ENCODE peak calls at places on chromosomes 5 and 9, in four cellular contexts. S is K562, F is H1, I is IMR-90. T is an unnamed sample.

GRCh38 chr5:146832985-146833732 is 45.4 kb downstream of the PPP2R2B start:
- DNase-seq in S (no peak), F (no peak), I (no peak), T (no peak)

GRCh38 chr9:89367726-89368437 is 49.6 kb downstream of the SECISBP2 start:
- DNase-seq in S (no peak), F (no peak), I (no peak), T (no peak)

GRCh38 chr5:22258139-22258538 is 595.0 kb downstream of the CDH12 start:
- DNase-seq in S (no peak), F (no peak), I (no peak), T (no peak)

GRCh38 chr5:96572864-96573512 is 89.2 kb upstream of the CAST start:
- DNase-seq in S (no peak), F (no peak), I (peak), T (peak)

GRCh38 chr9:116855881-116856662 is 169.0 kb downstream of the TRIM32 start:
- DNase-seq in S (no peak), F (no peak), I (no peak), T (no peak)

GRCh38 chr5:112933651-112934365 is 11.8 kb upstream of the REEP5 start:
- DNase-seq in S (no peak), F (no peak), I (peak), T (no peak)

GRCh38 chr5:180305481-180305880 is 13.6 kb upstream of the MAPK9 start:
- DNase-seq in S (no peak), F (no peak), I (no peak), T (no peak)

GRCh38 chr5:112418412-112419049 is 546 bp downstream of the EPB41L4A start:
- DNase-seq in S (no peak), F (no peak), I (no peak), T (no peak)

GRCh38 chr5:41835625-41836024 is 34.6 kb downstream of the OXCT1 start:
- DNase-seq in S (no peak), F (no peak), I (peak), T (peak)

GRCh38 chr5:39253211-39253610 is 33.8 kb upstream of the FYB1 start:
- DNase-seq in S (no peak), F (no peak), I (peak), T (no peak)

GRCh38 chr9:134488251-134488900 is 153.2 kb upstream of the COL5A1 start:
- DNase-seq in S (no peak), F (no peak), I (no peak), T (no peak)

GRCh38 chr9:86600291-86600690 is 246.1 kb upstream of the TUT7 start:
- DNase-seq in S (no peak), F (no peak), I (peak), T (no peak)

GRCh38 chr9:34993502-34994428 is 4.2 kb downstream of the DNAJB5 start:
- DNase-seq in S (no peak), F (no peak), I (peak), T (peak)

GRCh38 chr9:84970432-84970831 is 300.9 kb downstream of the NTRK2 start:
- DNase-seq in S (no peak), F (no peak), I (no peak), T (no peak)

GRCh38 chr9:13088734-13089427 is 190.6 kb downstream of the MPDZ start:
- DNase-seq in S (peak), F (peak), I (peak), T (peak)

GRCh38 chr9:101536351-101536750 is 2.7 kb downstream of the RNF20 start:
- DNase-seq in S (no peak), F (no peak), I (peak), T (no peak)

GRCh38 chr9:78292026-78292425 is 4.9 kb upstream of the PSAT1 start:
- DNase-seq in S (no peak), F (no peak), I (no peak), T (no peak)

GRCh38 chr5:143008809-143009521 is 238.8 kb downstream of the ARHGAP26 start:
- DNase-seq in S (no peak), F (no peak), I (peak), T (peak)

GRCh38 chr9:109244179-109245132 is 76.4 kb downstream of the EPB41L4B start:
- DNase-seq in S (peak), F (peak), I (peak), T (peak)

GRCh38 chr9:107425110-107426025 is 64.2 kb downstream of the KLF4 start:
- DNase-seq in S (peak), F (peak), I (peak), T (no peak)

GRCh38 chr5:60287174-60287771 is 393.7 kb upstream of the PDE4D start:
- DNase-seq in S (peak), F (peak), I (peak), T (peak)

GRCh38 chr5:109141499-109142200 is 268.1 kb downstream of the PJA2 start:
- DNase-seq in S (peak), F (no peak), I (peak), T (no peak)

GRCh38 chr5:172616730-172617129 is 24.3 kb upstream of the NEURL1B start:
- DNase-seq in S (no peak), F (no peak), I (peak), T (no peak)

GRCh38 chr9:112012026-112012902 is 115.7 kb downstream of the UGCG start:
- DNase-seq in S (no peak), F (no peak), I (peak), T (peak)

GRCh38 chr5:167643616-167644015 is 647.8 kb upstream of the WWC1 start:
- DNase-seq in S (no peak), F (no peak), I (no peak), T (no peak)

GRCh38 chr5:173686950-173687349 is 70.5 kb upstream of the BOD1 start:
- DNase-seq in S (no peak), F (no peak), I (no peak), T (no peak)

DNA sequence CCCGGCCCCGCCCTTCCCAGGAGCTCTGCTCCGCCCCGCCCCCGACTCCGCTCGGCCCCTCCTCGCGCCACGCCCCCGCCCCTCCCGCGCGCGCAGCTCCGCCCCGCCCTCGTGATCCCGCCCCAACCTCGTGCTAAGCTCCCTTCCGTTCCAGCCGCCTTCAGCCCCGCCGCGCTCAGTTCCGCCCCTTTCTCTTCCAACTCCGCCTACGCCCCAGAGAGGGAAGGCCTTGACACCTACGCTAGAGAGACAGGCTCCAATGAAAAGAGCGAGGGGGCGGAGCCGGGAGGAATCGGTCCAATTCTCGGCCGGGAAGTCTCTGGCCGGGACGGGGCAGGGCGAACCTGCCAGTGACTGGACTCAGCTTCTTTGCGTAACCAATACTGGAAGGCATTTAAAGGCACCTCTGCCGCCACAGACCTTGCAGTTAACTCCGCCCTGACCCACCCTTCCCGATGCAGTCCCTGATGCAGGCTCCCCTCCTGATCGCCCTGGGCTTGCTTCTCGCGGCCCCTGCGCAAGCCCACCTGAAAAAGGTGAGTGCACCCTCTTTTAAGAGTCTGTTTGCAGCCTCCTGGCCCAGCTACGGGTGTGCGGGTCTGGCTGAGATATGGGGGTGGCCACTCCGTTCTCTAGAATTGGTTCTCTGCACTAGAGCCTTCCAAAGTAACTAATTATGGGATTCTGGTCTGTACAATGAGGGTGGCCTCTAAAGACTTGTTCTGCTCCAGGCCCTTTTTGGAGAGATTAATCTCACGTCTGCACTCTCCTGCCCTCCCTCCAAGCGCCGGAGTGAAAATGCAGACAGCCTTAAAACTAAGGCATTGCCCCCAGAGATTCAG is at the start of gene GM2A:
- DNase-seq in S (peak), F (peak), I (peak), T (peak)
- TF ChIP-seq POLR2A in S (peak), F (no peak), I (peak), T (peak)

GRCh38 chr9:76652894-76653293 is 111.3 kb upstream of the PCA3 start:
- DNase-seq in S (no peak), F (no peak), I (peak), T (no peak)

GRCh38 chr9:76654051-76654461 is 110.2 kb upstream of the PCA3 start:
- DNase-seq in S (no peak), F (no peak), I (no peak), T (no peak)

GRCh38 chr9:76650692-76651091 is 113.5 kb upstream of the PCA3 start:
- DNase-seq in S (no peak), F (no peak), I (no peak), T (no peak)

GRCh38 chr9:76649894-76650293 is 114.3 kb upstream of the PCA3 start:
- DNase-seq in S (no peak), F (no peak), I (no peak), T (no peak)

DNA sequence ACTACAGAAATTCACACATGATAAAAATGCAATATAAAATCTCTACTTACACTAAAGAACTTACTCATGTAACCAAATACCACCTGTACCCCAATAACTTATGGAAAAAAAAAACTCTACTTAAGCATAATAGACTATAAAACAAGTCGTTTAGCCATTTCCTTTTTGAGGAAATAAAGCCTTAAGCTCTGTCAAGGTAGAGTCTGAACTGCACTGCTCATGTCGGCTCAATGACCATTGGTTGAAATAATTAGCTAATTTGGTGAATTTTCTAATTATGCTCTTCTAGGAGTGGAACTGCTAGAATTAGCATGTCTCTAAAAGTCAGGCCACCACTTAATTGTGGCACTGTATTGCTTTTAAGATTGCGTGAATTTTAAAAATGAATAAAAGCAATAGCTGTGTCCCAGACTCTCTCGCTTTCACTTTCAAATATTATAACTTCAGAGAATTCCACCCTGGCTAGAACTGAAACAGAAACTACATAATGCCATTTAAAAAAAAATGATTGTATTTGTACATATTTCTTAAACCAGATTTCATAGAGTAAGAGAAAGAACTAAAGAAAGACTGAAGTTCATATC is 113.0 kb upstream of the PCA3 start:
- DNase-seq in S (no peak), F (no peak), I (no peak), T (no peak)
- TF ChIP-seq POLR2A in S (no peak), F (no peak), I (no peak), T (no peak)

DNA sequence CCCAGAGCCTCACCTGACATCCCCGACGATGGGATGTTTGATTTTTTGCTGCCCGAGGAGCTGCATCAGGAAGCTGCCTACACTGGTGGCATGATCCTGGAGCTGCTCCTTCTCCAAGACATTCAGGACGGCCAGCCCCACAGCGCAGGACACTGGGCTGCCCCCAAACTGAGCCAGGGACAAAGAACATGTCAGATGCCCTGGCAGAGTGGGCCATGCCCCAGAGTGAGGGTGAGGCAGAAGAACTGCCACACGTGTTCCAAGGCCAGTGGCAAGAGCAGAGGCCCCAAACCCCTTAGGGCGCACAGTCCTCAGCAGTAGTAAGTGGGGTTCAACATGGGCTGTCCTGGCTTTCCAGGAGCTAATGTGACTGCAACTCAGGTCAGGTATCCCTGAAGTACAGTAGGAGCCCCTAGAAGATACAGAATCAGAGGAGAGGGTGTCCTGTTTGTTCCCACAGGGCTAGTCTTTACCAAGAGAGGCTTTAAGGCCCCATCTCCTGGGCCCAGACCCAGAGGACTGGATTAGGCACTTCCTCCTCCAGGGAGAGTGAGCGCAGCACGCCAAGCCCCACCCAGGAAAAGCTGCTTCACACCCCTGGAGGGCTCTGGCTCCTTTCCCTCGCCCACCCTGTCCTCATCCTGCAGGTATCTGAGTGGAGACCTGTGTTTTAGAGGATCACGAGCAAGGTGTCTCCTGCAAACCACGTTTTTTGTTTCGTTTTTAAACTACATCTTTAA is 11.1 kb downstream of the HNRNPAB start:
- DNase-seq in S (no peak), F (no peak), I (no peak), T (no peak)
- TF ChIP-seq POLR2A in S (peak), F (peak), I (no peak), T (no peak)

DNA sequence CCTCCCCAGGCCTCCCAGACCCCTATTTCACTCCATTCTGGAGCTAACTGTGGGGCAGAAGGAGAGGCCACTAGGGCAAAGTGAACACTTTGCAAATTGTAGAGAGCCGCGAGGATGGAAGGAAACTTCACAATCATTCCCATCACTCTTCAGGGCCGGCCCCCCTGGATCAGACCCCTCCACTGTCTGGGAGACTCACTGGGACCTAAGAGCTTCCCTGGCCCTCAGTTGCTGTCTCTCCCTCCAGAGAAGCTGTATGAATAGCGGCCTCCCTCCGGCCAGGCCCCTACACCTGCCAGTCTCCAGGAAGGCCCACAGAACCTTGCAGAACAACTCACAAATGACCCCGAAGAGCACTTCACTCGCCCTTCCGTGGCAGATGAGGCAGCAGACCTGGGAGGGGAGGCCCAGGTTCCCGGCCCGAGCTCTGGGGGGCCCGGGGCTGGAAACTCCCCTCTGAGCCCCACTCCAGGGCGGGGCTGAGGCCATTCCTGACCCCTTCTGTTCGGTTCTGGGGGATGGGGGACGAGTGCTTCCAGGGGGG is 141.9 kb upstream of the IER5L start:
- DNase-seq in S (no peak), F (no peak), I (no peak), T (no peak)
- TF ChIP-seq POLR2A in S (no peak), F (no peak), I (no peak), T (no peak)

GRCh38 chr5:79111387-79111959 is at the start of gene BHMT:
- DNase-seq in S (no peak), F (no peak), I (no peak), T (no peak)
- TF ChIP-seq POLR2A in S (no peak), F (no peak), I (no peak), T (no peak)

DNA sequence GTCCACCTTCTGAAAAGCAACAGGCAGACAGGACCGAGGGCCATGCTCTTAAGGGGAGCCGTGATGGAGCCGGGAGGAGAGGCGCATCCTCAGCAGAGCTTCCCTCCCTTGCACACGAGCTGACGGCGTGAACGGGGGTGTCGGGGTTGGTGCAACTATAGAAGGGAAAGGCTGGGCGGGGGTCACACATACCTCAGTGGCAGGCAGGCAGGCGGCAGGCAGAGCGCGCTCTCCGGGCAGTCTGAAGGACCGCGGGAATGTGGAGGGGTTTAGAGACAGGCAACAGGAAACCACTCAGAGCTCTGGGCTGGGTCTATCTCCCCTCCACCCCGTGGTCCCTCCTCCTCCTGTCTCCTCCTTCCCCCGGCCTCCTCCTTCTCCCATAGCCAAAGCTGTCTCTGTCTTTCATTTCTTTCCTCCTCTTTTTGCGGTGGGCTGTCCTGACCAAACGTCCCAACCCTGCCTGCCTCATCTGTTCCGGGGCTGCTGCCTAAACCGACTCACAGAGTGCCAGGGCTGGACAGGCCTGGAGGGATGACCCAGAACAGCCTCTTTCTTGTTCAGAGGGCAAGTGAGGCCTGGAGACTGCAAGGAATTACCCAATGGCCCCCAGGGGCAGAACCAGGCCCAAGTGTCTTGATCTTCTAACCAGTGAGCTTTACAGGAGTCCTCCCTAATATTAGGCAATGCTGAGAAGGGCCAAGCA is at the start of gene SPARC:
- DNase-seq in S (no peak), F (peak), I (peak), T (peak)
- TF ChIP-seq POLR2A in S (no peak), F (peak), I (peak), T (peak)

DNA sequence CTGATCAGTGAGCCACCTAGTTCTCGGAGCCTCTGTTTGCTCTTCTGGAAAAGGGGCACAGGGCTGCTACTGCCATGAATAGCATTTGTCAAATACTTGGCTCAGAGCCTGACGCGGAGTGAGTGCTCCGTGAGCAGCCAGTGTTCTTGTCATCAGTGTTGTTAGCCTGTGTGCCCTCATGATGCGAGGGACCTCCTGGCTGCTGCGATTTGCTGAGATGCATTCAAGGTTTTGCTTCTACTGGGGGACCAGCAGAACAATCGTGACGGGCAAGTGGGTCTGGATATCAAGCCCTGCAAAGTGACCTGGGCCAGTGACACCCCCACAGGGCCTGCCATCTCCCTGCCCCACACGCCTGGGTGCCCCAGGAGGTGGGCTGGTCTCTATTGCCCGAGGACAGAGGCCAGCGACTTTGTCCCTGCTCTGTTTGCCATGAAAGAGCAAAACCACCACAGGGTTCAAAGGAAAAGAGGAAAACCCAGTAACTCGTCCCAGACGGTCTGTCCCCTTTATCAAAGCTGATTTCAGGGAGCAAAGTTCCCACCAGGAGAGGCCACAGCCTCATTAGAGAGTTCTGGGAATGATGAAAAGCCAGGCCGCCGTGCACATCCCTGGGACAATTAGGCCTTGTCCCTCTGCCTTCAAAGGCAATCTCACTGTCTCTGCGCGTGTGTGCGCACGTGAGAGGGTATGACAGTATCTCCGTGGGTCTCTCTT is 86.5 kb upstream of the LMX1B start:
- DNase-seq in S (no peak), F (no peak), I (no peak), T (no peak)
- TF ChIP-seq POLR2A in S (no peak), F (no peak), I (no peak), T (no peak)